ENCODE peak calls at places on chromosomes 16 and 17, in five cellular contexts. One of them, this sample, is unnamed.

GRCh38 chr17:38559025-38559879 is 46.5 kb downstream of the SRCIN1 start:
- DNase-seq in upper lobe of right lung: peak; percentile 95
- DNase-seq in PC-3: no peak
- DNase-seq in Panc1: no peak
- DNase-seq in tibial artery: peak; percentile 73
- DNase-seq in this sample: peak; percentile 93

GRCh38 chr17:18280766-18281165 is 20.3 kb downstream of the MIEF2 start:
- DNase-seq in upper lobe of right lung: no peak
- DNase-seq in PC-3: no peak
- DNase-seq in Panc1: no peak
- DNase-seq in tibial artery: no peak
- DNase-seq in this sample: no peak

GRCh38 chr17:32692179-32692578 is 184.7 kb downstream of the MYO1D start:
- DNase-seq in upper lobe of right lung: no peak
- DNase-seq in PC-3: no peak
- DNase-seq in Panc1: no peak
- DNase-seq in tibial artery: no peak
- DNase-seq in this sample: no peak

GRCh38 chr17:72977768-72978417 is 114.6 kb downstream of the SLC39A11 start:
- DNase-seq in upper lobe of right lung: no peak
- DNase-seq in PC-3: peak; percentile 90
- DNase-seq in Panc1: no peak
- DNase-seq in tibial artery: no peak
- DNase-seq in this sample: no peak

GRCh38 chr17:33109331-33110072 is 117.9 kb downstream of the SPACA3 start:
- DNase-seq in upper lobe of right lung: no peak
- DNase-seq in PC-3: no peak
- DNase-seq in Panc1: no peak
- DNase-seq in tibial artery: no peak
- DNase-seq in this sample: no peak

GRCh38 chr16:84950906-84951305 is 60.4 kb downstream of the ZDHHC7 start:
- DNase-seq in upper lobe of right lung: no peak
- DNase-seq in PC-3: peak; percentile 42
- DNase-seq in Panc1: no peak
- DNase-seq in tibial artery: no peak
- DNase-seq in this sample: no peak

GRCh38 chr16:28522792-28523191 is 16.0 kb downstream of the NUPR1 start:
- DNase-seq in upper lobe of right lung: no peak
- DNase-seq in PC-3: no peak
- DNase-seq in Panc1: no peak
- DNase-seq in tibial artery: no peak
- DNase-seq in this sample: no peak

GRCh38 chr17:10631048-10631700 is 25.9 kb downstream of the MYH3 start:
- DNase-seq in upper lobe of right lung: no peak
- DNase-seq in PC-3: peak; percentile 29
- DNase-seq in Panc1: no peak
- DNase-seq in tibial artery: no peak
- DNase-seq in this sample: peak; percentile 32

GRCh38 chr17:56131431-56131830 is 21.8 kb upstream of the ANKFN1 start:
- DNase-seq in upper lobe of right lung: no peak
- DNase-seq in PC-3: no peak
- DNase-seq in Panc1: no peak
- DNase-seq in tibial artery: no peak
- DNase-seq in this sample: no peak

GRCh38 chr17:82349287-82349701 is 9.8 kb upstream of the TEX19 start:
- DNase-seq in upper lobe of right lung: no peak
- DNase-seq in PC-3: no peak
- DNase-seq in Panc1: no peak
- DNase-seq in tibial artery: no peak
- DNase-seq in this sample: no peak

GRCh38 chr17:82348866-82349265 is 10.2 kb upstream of the TEX19 start:
- DNase-seq in upper lobe of right lung: no peak
- DNase-seq in PC-3: no peak
- DNase-seq in Panc1: no peak
- DNase-seq in tibial artery: no peak
- DNase-seq in this sample: no peak

GRCh38 chr17:82351254-82351712 is 7.8 kb upstream of the TEX19 start:
- DNase-seq in upper lobe of right lung: no peak
- DNase-seq in PC-3: no peak
- DNase-seq in Panc1: no peak
- DNase-seq in tibial artery: no peak
- DNase-seq in this sample: peak; percentile 59

GRCh38 chr17:82351713-82352488 is 7.1 kb upstream of the TEX19 start:
- DNase-seq in upper lobe of right lung: peak; percentile 87
- DNase-seq in PC-3: peak; percentile 91
- DNase-seq in Panc1: peak; percentile 58
- DNase-seq in tibial artery: peak; percentile 85
- DNase-seq in this sample: peak; percentile 76

GRCh38 chr17:82350182-82351030 is 8.6 kb upstream of the TEX19 start:
- DNase-seq in upper lobe of right lung: no peak
- DNase-seq in PC-3: no peak
- DNase-seq in Panc1: no peak
- DNase-seq in tibial artery: no peak
- DNase-seq in this sample: no peak
- TF ChIP-seq CTCF in upper lobe of right lung: peak; percentile 7
- TF ChIP-seq CTCF in PC-3: no peak
- TF ChIP-seq CTCF in Panc1: peak; percentile 49
- TF ChIP-seq CTCF in tibial artery: no peak
- TF ChIP-seq CTCF in this sample: no peak

GRCh38 chr16:31767267-31767666 is 106.3 kb upstream of the ZNF267 start:
- DNase-seq in upper lobe of right lung: no peak
- DNase-seq in PC-3: no peak
- DNase-seq in Panc1: no peak
- DNase-seq in tibial artery: no peak
- DNase-seq in this sample: no peak
- H3K9me3 ChIP-seq in upper lobe of right lung: peaks cover 94% of the 10 kb centered on the region
- H3K9me3 ChIP-seq in PC-3: peaks cover 7% of the 10 kb centered on the region
- H3K9me3 ChIP-seq in Panc1: peaks cover 33% of the 10 kb centered on the region
- H3K9me3 ChIP-seq in tibial artery: peaks cover 87% of the 10 kb centered on the region
- H3K9me3 ChIP-seq in this sample: peaks cover 98% of the 10 kb centered on the region

GRCh38 chr16:8846401-8846932 is 22.3 kb downstream of the CARHSP1 start:
- DNase-seq in upper lobe of right lung: no peak
- DNase-seq in PC-3: no peak
- DNase-seq in Panc1: no peak
- DNase-seq in tibial artery: no peak
- DNase-seq in this sample: no peak
- H3K36me3 ChIP-seq in upper lobe of right lung: peaks cover 29% of the 10 kb centered on the region
- H3K36me3 ChIP-seq in PC-3: peaks cover 7% of the 10 kb centered on the region
- H3K36me3 ChIP-seq in Panc1: peaks cover 3% of the 10 kb centered on the region
- H3K36me3 ChIP-seq in tibial artery: peaks cover 41% of the 10 kb centered on the region
- H3K36me3 ChIP-seq in this sample: peaks cover 10% of the 10 kb centered on the region

DNA sequence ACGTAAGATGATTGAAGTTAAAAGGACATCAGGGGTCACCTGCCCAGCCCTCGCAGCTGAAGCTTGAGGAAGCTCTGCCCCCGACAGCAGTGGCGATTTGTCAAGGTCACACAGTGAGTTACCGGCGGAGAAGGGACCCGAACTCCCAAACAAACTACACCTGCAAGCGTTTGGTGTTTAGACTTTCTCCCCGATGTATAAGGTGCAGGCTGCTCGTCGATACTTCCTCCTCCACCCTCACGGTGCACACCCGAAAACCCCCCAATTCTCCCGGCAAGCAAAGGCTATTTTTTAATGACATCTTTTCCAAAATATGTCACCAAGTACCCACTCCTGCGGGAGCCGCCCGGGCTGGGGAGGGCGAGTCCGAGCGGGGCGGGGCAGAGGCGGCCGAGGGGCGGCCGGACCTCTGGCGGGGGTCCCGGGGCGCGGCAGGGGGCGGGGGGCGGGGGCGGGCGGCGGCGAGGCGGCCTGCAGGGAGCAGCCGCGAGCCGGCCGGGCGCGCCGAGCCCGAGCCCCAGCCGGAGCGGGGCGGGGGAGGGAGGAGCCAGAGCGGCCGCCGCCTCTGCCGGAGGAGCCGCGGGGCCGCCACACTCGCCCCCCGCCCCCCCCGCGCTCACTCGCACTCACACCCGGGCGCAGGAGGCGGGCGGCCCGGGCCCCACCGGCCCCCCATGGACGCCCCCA is at the start of gene THRA:
- DNase-seq in upper lobe of right lung: peak; percentile 90
- DNase-seq in PC-3: peak; percentile 55
- DNase-seq in Panc1: no peak
- DNase-seq in tibial artery: peak; percentile 65
- DNase-seq in this sample: peak; percentile 84
- TF ChIP-seq CTCF in upper lobe of right lung: no peak
- TF ChIP-seq CTCF in PC-3: no peak
- TF ChIP-seq CTCF in Panc1: peak; percentile 78
- TF ChIP-seq CTCF in tibial artery: no peak
- TF ChIP-seq CTCF in this sample: no peak

GRCh38 chr17:27218041-27218440 is 75.9 kb upstream of the WSB1 start:
- DNase-seq in upper lobe of right lung: no peak
- DNase-seq in PC-3: no peak
- DNase-seq in Panc1: no peak
- DNase-seq in tibial artery: no peak
- DNase-seq in this sample: no peak
- H3K9me3 ChIP-seq in upper lobe of right lung: no peaks in the 10 kb centered on the region
- H3K9me3 ChIP-seq in PC-3: no peaks in the 10 kb centered on the region
- H3K9me3 ChIP-seq in Panc1: no peaks in the 10 kb centered on the region
- H3K9me3 ChIP-seq in tibial artery: peaks cover 8% of the 10 kb centered on the region
- H3K9me3 ChIP-seq in this sample: no peaks in the 10 kb centered on the region

DNA sequence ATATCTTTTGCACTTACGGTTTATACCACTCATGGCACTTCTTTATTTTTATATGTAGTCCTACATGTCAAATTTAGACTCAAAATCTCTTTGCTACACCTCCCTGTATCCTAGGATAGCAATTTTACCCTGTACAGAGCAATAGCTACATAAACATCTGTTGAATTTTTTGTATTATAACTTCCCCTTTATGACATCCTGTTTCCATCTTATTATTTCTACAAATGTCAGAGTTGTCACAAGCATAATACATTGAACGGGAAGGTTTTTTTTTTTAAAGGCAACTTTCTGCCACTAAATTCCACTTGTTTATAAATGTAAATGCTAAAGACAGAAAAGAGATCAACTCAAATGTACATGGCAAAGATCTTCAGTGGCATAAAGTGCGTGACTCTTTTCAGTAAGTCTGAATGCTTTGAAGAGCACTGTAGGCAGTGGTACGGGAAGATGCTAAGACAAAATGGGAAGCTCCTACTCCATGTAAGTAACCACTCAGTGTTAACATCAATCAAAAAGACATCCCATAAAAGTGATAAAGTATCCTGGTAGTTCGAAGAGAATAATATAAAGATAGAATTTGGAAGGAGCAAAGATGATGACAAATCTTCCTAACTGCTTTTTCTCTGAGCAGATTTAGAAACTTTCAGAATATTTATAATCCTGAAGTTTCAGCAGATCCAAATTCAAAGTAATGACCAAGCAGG is 26.8 kb downstream of the GNA13 start:
- DNase-seq in upper lobe of right lung: no peak
- DNase-seq in PC-3: no peak
- DNase-seq in Panc1: no peak
- DNase-seq in tibial artery: no peak
- DNase-seq in this sample: no peak
- H3K36me3 ChIP-seq in upper lobe of right lung: no peaks in the 10 kb centered on the region
- H3K36me3 ChIP-seq in PC-3: no peaks in the 10 kb centered on the region
- H3K36me3 ChIP-seq in Panc1: no peaks in the 10 kb centered on the region
- H3K36me3 ChIP-seq in tibial artery: no peaks in the 10 kb centered on the region
- H3K36me3 ChIP-seq in this sample: no peaks in the 10 kb centered on the region

GRCh38 chr17:30551666-30552339 is 74.6 kb downstream of the GOSR1 start:
- DNase-seq in upper lobe of right lung: no peak
- DNase-seq in PC-3: no peak
- DNase-seq in Panc1: no peak
- DNase-seq in tibial artery: no peak
- DNase-seq in this sample: no peak

GRCh38 chr17:30555942-30556341 is 78.7 kb downstream of the GOSR1 start:
- DNase-seq in upper lobe of right lung: no peak
- DNase-seq in PC-3: no peak
- DNase-seq in Panc1: no peak
- DNase-seq in tibial artery: no peak
- DNase-seq in this sample: no peak

GRCh38 chr17:30552994-30553565 is 75.9 kb downstream of the GOSR1 start:
- DNase-seq in upper lobe of right lung: peak; percentile 26
- DNase-seq in PC-3: no peak
- DNase-seq in Panc1: no peak
- DNase-seq in tibial artery: no peak
- DNase-seq in this sample: no peak

GRCh38 chr17:30556374-30557332 is 79.4 kb downstream of the GOSR1 start:
- DNase-seq in upper lobe of right lung: peak; percentile 48
- DNase-seq in PC-3: no peak
- DNase-seq in Panc1: no peak
- DNase-seq in tibial artery: no peak
- DNase-seq in this sample: no peak

GRCh38 chr17:30554839-30555751 is 77.9 kb downstream of the GOSR1 start:
- DNase-seq in upper lobe of right lung: peak; percentile 59
- DNase-seq in PC-3: peak; percentile 34
- DNase-seq in Panc1: no peak
- DNase-seq in tibial artery: no peak
- DNase-seq in this sample: no peak
- TF ChIP-seq CTCF in upper lobe of right lung: no peak
- TF ChIP-seq CTCF in PC-3: peak; percentile 42
- TF ChIP-seq CTCF in Panc1: peak; percentile 67
- TF ChIP-seq CTCF in tibial artery: no peak
- TF ChIP-seq CTCF in this sample: no peak

GRCh38 chr17:142876-143784 is 5.8 kb downstream of the SCGB1C2 start:
- DNase-seq in upper lobe of right lung: peak; percentile 29
- DNase-seq in PC-3: no peak
- DNase-seq in Panc1: no peak
- DNase-seq in tibial artery: peak; percentile 16
- DNase-seq in this sample: peak; percentile 14
- H3K9me3 ChIP-seq in upper lobe of right lung: no peaks in the 10 kb centered on the region
- H3K9me3 ChIP-seq in PC-3: no peaks in the 10 kb centered on the region
- H3K9me3 ChIP-seq in Panc1: no peaks in the 10 kb centered on the region
- H3K9me3 ChIP-seq in tibial artery: no peaks in the 10 kb centered on the region
- H3K9me3 ChIP-seq in this sample: no peaks in the 10 kb centered on the region

GRCh38 chr17:78692460-78693010 is 89.5 kb downstream of the CYTH1 start:
- DNase-seq in upper lobe of right lung: no peak
- DNase-seq in PC-3: no peak
- DNase-seq in Panc1: no peak
- DNase-seq in tibial artery: no peak
- DNase-seq in this sample: no peak
- H3K36me3 ChIP-seq in upper lobe of right lung: peaks cover 91% of the 10 kb centered on the region
- H3K36me3 ChIP-seq in PC-3: peaks cover 19% of the 10 kb centered on the region
- H3K36me3 ChIP-seq in Panc1: no peaks in the 10 kb centered on the region
- H3K36me3 ChIP-seq in tibial artery: peaks cover 79% of the 10 kb centered on the region
- H3K36me3 ChIP-seq in this sample: no peaks in the 10 kb centered on the region